ENCODE peak calls at places on chromosomes 12 and 14, in ten cellular contexts. J, D, P, U, G, W, L, N, T and Q are unnamed samples. For H3K4me1, the result is how much of the 10 kb centered on the place peaks cover.

GRCh38 chr14:95319312-95320075 is at the start of gene CLMN:
- DNase-seq in L (peak), J (peak), P (peak), D (peak), G (no peak), W (peak), U (peak), N (peak), T (no peak), Q (peak)

GRCh38 chr12:71942259-71942658 is 3.6 kb downstream of the TPH2 start:
- DNase-seq in W (peak), L (no peak), D (no peak), N (no peak), J (no peak), T (no peak), G (no peak), P (no peak), U (no peak), Q (no peak)

GRCh38 chr12:120640840-120641833 is 711 bp downstream of the CABP1 start:
- DNase-seq in U (peak), W (peak), D (peak), P (no peak), G (no peak), L (peak), J (peak), N (peak), T (no peak), Q (peak)

GRCh38 chr12:51846911-51847829 is 1.3 kb downstream of the FIGNL2 start:
- DNase-seq in G (no peak), J (peak), T (no peak), W (peak), P (peak), N (peak), L (no peak), D (peak), U (peak), Q (peak)

GRCh38 chr14:67759916-67760315 is 56.5 kb downstream of the ZFYVE26 start:
- DNase-seq in G (no peak), T (no peak), U (no peak), W (no peak), L (no peak), P (no peak), D (no peak), N (no peak), J (no peak), Q (no peak)

GRCh38 chr12:75720807-75721206 is 209.4 kb upstream of the KRR1 start:
- DNase-seq in P (no peak), J (no peak), W (peak), U (no peak), L (no peak), T (no peak), D (no peak), G (no peak), N (no peak), Q (no peak)

GRCh38 chr12:3489057-3489456 is 1.9 kb upstream of the PRMT8 start:
- DNase-seq in G (no peak), N (no peak), T (no peak), D (no peak), L (no peak), J (no peak), W (no peak), P (no peak), U (no peak), Q (peak)

GRCh38 chr12:102475355-102475754 is 5.0 kb downstream of the IGF1 start:
- DNase-seq in U (no peak), W (no peak), N (peak), P (peak), G (no peak), J (no peak), D (no peak), T (no peak), L (no peak), Q (no peak)

GRCh38 chr12:68482660-68483059 is 128.0 kb upstream of the RAP1B start:
- DNase-seq in P (no peak), J (no peak), L (no peak), D (no peak), U (peak), W (no peak), G (no peak), N (no peak), T (no peak), Q (no peak)

GRCh38 chr12:3222935-3223334 is 145.8 kb downstream of the TSPAN9 start:
- DNase-seq in J (no peak), D (no peak), P (no peak), N (no peak), W (no peak), T (no peak), U (no peak), G (no peak), L (no peak), Q (no peak)

GRCh38 chr14:36591482-36591881 is 9.1 kb upstream of the NKX2-8 start:
- DNase-seq in J (no peak), N (no peak), G (no peak), P (no peak), D (no peak), T (no peak), W (no peak), U (no peak), L (no peak), Q (no peak)

GRCh38 chr12:121190523-121191031 is 19.4 kb upstream of the P2RX4 start:
- DNase-seq in G (no peak), T (no peak), D (peak), N (no peak), P (no peak), J (no peak), L (peak), U (no peak), W (no peak), Q (peak)

GRCh38 chr14:95649230-95649629 is 37.0 kb upstream of the TCL1B start:
- DNase-seq in D (no peak), U (no peak), P (no peak), T (no peak), L (no peak), W (no peak), G (no peak), N (no peak), J (no peak), Q (no peak)

GRCh38 chr12:125329239-125330238 is 264.3 kb downstream of the AACS start:
- DNase-seq in U (no peak), J (no peak), L (no peak), G (no peak), T (no peak), N (no peak), W (no peak), P (no peak), D (no peak), Q (no peak)

GRCh38 chr14:93824518-93825234 is 36.4 kb upstream of the PRIMA1 start:
- DNase-seq in D (no peak), P (no peak), G (no peak), J (no peak), U (no peak), T (no peak), L (no peak), N (no peak), W (peak), Q (no peak)

GRCh38 chr12:570949-571794 is 92.1 kb downstream of the NINJ2 start:
- DNase-seq in G (no peak), T (peak), J (peak), D (peak), N (peak), W (no peak), L (peak), U (peak), P (peak), Q (peak)

GRCh38 chr14:67973415-67973814 is 153.8 kb downstream of the RAD51B start:
- DNase-seq in L (no peak), U (no peak), J (no peak), P (no peak), D (no peak), N (no peak), T (no peak), G (no peak), W (peak), Q (no peak)

GRCh38 chr12:124768462-124769165 is 95.0 kb downstream of the SCARB1 start:
- DNase-seq in N (no peak), W (no peak), T (no peak), L (peak), P (no peak), U (no peak), D (no peak), J (no peak), G (no peak), Q (no peak)

GRCh38 chr14:77323571-77323970 is 2.7 kb downstream of the GSTZ1 start:
- DNase-seq in U (no peak), P (no peak), J (no peak), W (no peak), D (no peak), T (no peak), N (no peak), L (no peak), G (no peak), Q (no peak)

GRCh38 chr14:85604021-85604420 is 74.1 kb downstream of the FLRT2 start:
- DNase-seq in D (no peak), T (no peak), G (no peak), W (no peak), U (no peak), L (no peak), P (no peak), N (no peak), J (no peak), Q (no peak)

GRCh38 chr12:22792198-22792597 is 167.2 kb downstream of the ETNK1 start:
- DNase-seq in U (no peak), N (no peak), J (no peak), T (no peak), L (no peak), D (no peak), W (peak), P (no peak), G (no peak), Q (no peak)

GRCh38 chr14:22391908-22392307 is 197.1 kb downstream of the DAD1 start:
- DNase-seq in N (peak), J (peak), L (peak), W (peak), G (no peak), T (no peak), P (peak), U (peak), D (peak), Q (peak)

GRCh38 chr14:74135386-74135785 is 50.6 kb downstream of the LIN52 start:
- DNase-seq in G (no peak), N (no peak), L (peak), U (no peak), T (no peak), W (no peak), J (no peak), D (no peak), P (no peak), Q (no peak)

GRCh38 chr12:122988612-122989442 is 8.3 kb downstream of the ARL6IP4 start:
- DNase-seq in N (no peak), D (no peak), T (no peak), U (no peak), L (no peak), J (no peak), W (no peak), P (no peak), G (no peak), Q (peak)

GRCh38 chr12:129873458-129873857 is 30.4 kb downstream of the TMEM132D start:
- DNase-seq in P (no peak), J (no peak), G (no peak), D (no peak), L (no peak), U (no peak), W (no peak), T (no peak), N (no peak), Q (no peak)

GRCh38 chr12:111482464-111482863 is 76.7 kb downstream of the SH2B3 start:
- DNase-seq in L (no peak), J (no peak), W (no peak), U (no peak), G (no peak), D (no peak), P (no peak), T (no peak), N (no peak), Q (no peak)

GRCh38 chr12:508795-509194 is 49.1 kb downstream of the B4GALNT3 start:
- DNase-seq in P (no peak), L (no peak), T (no peak), G (no peak), J (no peak), D (no peak), U (peak), N (no peak), W (no peak), Q (peak)

GRCh38 chr14:52013984-52014600 is 24.7 kb downstream of the RTRAF start:
- DNase-seq in P (no peak), J (no peak), W (peak), T (no peak), G (no peak), N (no peak), D (no peak), U (no peak), L (no peak), Q (no peak)

GRCh38 chr12:97595936-97596335 is 133.3 kb downstream of the RMST start:
- DNase-seq in U (no peak), G (no peak), D (peak), W (no peak), T (no peak), J (no peak), P (no peak), N (no peak), L (no peak), Q (no peak)

GRCh38 chr12:108381793-108382436 is 42.8 kb upstream of the CMKLR1 start:
- DNase-seq in L (no peak), U (no peak), J (no peak), P (no peak), W (no peak), N (no peak), D (peak), G (no peak), T (no peak), Q (peak)

GRCh38 chr14:21840765-21841164 is 167.1 kb upstream of the OR4E1 start:
- DNase-seq in G (no peak), U (no peak), N (no peak), T (no peak), L (no peak), D (no peak), P (no peak), J (no peak), W (no peak), Q (no peak)

GRCh38 chr12:51827925-51828818 is 20.3 kb downstream of the FIGNL2 start:
- DNase-seq in G (no peak), P (no peak), U (peak), L (peak), W (no peak), T (no peak), N (peak), D (peak), J (no peak), Q (peak)

GRCh38 chr14:50875359-50876090 is 3.7 kb downstream of the ABHD12B start:
- DNase-seq in T (no peak), N (no peak), D (no peak), W (no peak), J (no peak), L (peak), P (no peak), G (no peak), U (no peak), Q (peak)

GRCh38 chr14:79698218-79698617 is 513.1 kb downstream of the DIO2 start:
- DNase-seq in T (no peak), U (no peak), J (no peak), L (no peak), P (no peak), G (no peak), N (no peak), W (no peak), D (no peak), Q (no peak)

GRCh38 chr14:24900281-24900868 is 149.6 kb downstream of the STXBP6 start:
- DNase-seq in D (no peak), T (no peak), P (no peak), W (no peak), N (no peak), G (no peak), J (no peak), L (peak), U (no peak), Q (no peak)

GRCh38 chr14:24908592-24909236 is 141.2 kb downstream of the STXBP6 start:
- DNase-seq in P (no peak), G (no peak), L (no peak), N (no peak), U (no peak), T (no peak), D (no peak), J (peak), W (no peak), Q (no peak)

GRCh38 chr14:24903337-24903736 is 146.6 kb downstream of the STXBP6 start:
- DNase-seq in D (peak), N (no peak), T (no peak), L (peak), W (no peak), P (no peak), U (no peak), J (no peak), G (no peak), Q (no peak)

GRCh38 chr14:24909523-24910302 is 140.2 kb downstream of the STXBP6 start:
- DNase-seq in W (no peak), D (no peak), N (no peak), L (no peak), P (no peak), J (no peak), T (no peak), U (no peak), G (no peak), Q (no peak)

GRCh38 chr14:24904533-24904932 is 145.4 kb downstream of the STXBP6 start:
- DNase-seq in J (no peak), L (no peak), T (no peak), P (no peak), U (no peak), G (no peak), N (no peak), W (no peak), D (no peak), Q (no peak)
- H3K4me1 ChIP-seq in J (under half), L (under half), T (under half), P (under half), U (under half), G (under half), N (under half), W (under half), D (under half), Q (under half)

GRCh38 chr14:62304172-62304571 is 542.0 kb downstream of the SNAPC1 start:
- DNase-seq in N (no peak), T (no peak), D (no peak), G (no peak), U (no peak), L (no peak), J (no peak), P (no peak), W (no peak), Q (no peak)

GRCh38 chr14:62308316-62308715 is 546.1 kb downstream of the SNAPC1 start:
- DNase-seq in W (no peak), L (no peak), T (no peak), N (no peak), P (no peak), G (no peak), J (no peak), D (no peak), U (no peak), Q (no peak)

GRCh38 chr14:62303437-62303836 is 541.2 kb downstream of the SNAPC1 start:
- DNase-seq in J (no peak), P (no peak), U (no peak), G (no peak), L (no peak), W (no peak), N (no peak), D (no peak), T (no peak), Q (no peak)

GRCh38 chr14:62308927-62309326 is 546.7 kb downstream of the SNAPC1 start:
- DNase-seq in N (no peak), D (peak), J (peak), W (no peak), U (no peak), T (no peak), G (no peak), L (no peak), P (no peak), Q (no peak)

DNA sequence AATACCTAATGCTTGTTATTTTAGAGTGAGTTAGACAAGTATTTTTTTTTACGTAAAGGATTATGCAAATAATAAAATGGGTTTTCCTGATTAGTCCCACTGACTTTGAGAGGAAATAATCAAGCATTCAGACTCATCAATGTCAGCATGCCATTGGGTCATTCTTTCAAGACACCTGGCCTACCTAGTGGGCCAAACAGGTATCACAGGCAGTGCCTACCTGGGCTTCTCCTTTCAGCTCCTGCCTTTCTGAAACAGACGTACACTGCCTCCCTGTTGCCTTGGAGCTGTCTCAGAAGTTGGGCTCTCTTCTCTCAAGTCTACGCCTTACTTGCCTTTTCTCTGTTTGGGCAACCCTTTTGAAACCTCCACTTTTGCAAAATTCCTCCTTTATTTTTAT is 545.6 kb downstream of the SNAPC1 start:
- DNase-seq in T (no peak), J (no peak), G (no peak), L (no peak), U (no peak), N (no peak), D (no peak), P (no peak), W (no peak), Q (no peak)
- TF ChIP-seq CTCF in T (no peak), J (no peak), G (no peak), L (no peak), U (no peak), N (no peak), D (no peak), P (no peak), W (no peak), Q (no peak)

DNA sequence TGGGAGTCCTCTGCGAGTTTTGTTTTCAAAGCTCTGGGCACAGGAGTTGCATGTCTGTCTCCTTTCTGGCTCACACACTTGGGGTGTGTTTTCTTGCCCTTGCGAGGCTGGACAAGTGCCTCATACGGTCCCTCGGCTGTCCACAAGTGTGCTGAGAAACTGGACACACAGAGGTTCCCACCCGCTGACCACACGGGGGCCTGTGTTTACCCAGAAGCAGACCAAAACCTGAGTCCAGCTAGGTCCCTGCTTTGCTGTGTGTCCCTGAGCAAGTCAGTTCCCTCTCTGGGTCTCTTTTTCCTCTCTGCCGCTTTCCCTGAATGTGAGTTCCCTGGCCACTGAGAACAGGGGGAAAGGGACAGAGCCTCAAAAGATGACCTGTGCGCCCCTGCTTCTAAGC is 678 bp upstream of the OAS2 start:
- DNase-seq in U (no peak), W (no peak), P (no peak), D (no peak), J (no peak), N (no peak), L (no peak), T (no peak), G (no peak), Q (no peak)
- H3K4me3 ChIP-seq in U (peak), W (no peak), P (peak), D (no peak), J (no peak), N (peak), L (no peak), T (peak), G (peak), Q (peak)

GRCh38 chr14:58629273-58629672 is 8.5 kb upstream of the DACT1 start:
- DNase-seq in G (no peak), T (no peak), U (no peak), P (no peak), J (no peak), D (no peak), W (no peak), L (no peak), N (no peak), Q (no peak)
- H3K4me1 ChIP-seq in G (under half), T (under half), U (under half), P (under half), J (under half), D (under half), W (under half), L (under half), N (under half), Q (under half)

GRCh38 chr12:131452444-131452860 is 258.4 kb upstream of the SFSWAP start:
- DNase-seq in U (no peak), N (no peak), J (no peak), D (no peak), G (no peak), P (no peak), T (no peak), W (no peak), L (no peak), Q (no peak)

GRCh38 chr12:131456301-131457027 is 254.4 kb upstream of the SFSWAP start:
- DNase-seq in J (no peak), G (no peak), T (no peak), N (no peak), D (no peak), L (no peak), U (no peak), P (no peak), W (no peak), Q (no peak)

GRCh38 chr12:131455218-131455506 is 255.7 kb upstream of the SFSWAP start:
- DNase-seq in J (no peak), U (no peak), L (no peak), D (no peak), P (no peak), W (no peak), G (no peak), T (no peak), N (no peak), Q (no peak)

GRCh38 chr12:131455581-131456110 is 255.2 kb upstream of the SFSWAP start:
- DNase-seq in L (no peak), W (no peak), P (no peak), D (no peak), N (no peak), T (no peak), G (no peak), U (no peak), J (no peak), Q (no peak)

GRCh38 chr12:131454418-131455217 is 256.3 kb upstream of the SFSWAP start:
- DNase-seq in G (no peak), U (no peak), J (peak), P (no peak), T (no peak), N (no peak), D (no peak), L (no peak), W (peak), Q (no peak)
- TF ChIP-seq CTCF in G (peak), U (peak), J (peak), P (peak), T (peak), N (peak), D (no peak), L (no peak), W (no peak), Q (no peak)